ENCODE peak calls at places on chromosomes 16 and 17, in four cellular contexts. One of them, this sample, is unnamed.

GRCh38 chr17:29788045-29788444 is 142.0 kb downstream of the SSH2 start:
- DNase-seq in HCT116: no peak
- DNase-seq in HepG2: no peak
- DNase-seq in K562: no peak
- DNase-seq in this sample: no peak

GRCh38 chr16:89455692-89456091 is 34.7 kb downstream of the ANKRD11 start:
- DNase-seq in HCT116: no peak
- DNase-seq in HepG2: no peak
- DNase-seq in K562: no peak
- DNase-seq in this sample: no peak

GRCh38 chr17:42518755-42519545 is 17.1 kb upstream of the NAGLU start:
- DNase-seq in HCT116: no peak
- DNase-seq in HepG2: peak
- DNase-seq in K562: peak
- DNase-seq in this sample: no peak

GRCh38 chr17:63991611-63992010 is 6.5 kb upstream of the PRR29 start:
- DNase-seq in HCT116: no peak
- DNase-seq in HepG2: no peak
- DNase-seq in K562: no peak
- DNase-seq in this sample: no peak

GRCh38 chr16:72821551-72821950 is 226.4 kb downstream of the ZFHX3 start:
- DNase-seq in HCT116: no peak
- DNase-seq in HepG2: no peak
- DNase-seq in K562: no peak
- DNase-seq in this sample: no peak

GRCh38 chr17:66165537-66166123 is 26.3 kb downstream of the CEP112 start:
- DNase-seq in HCT116: peak
- DNase-seq in HepG2: peak
- DNase-seq in K562: peak
- DNase-seq in this sample: peak

GRCh38 chr16:78842950-78843349 is 743.5 kb downstream of the WWOX start:
- DNase-seq in HCT116: no peak
- DNase-seq in HepG2: no peak
- DNase-seq in K562: no peak
- DNase-seq in this sample: no peak

GRCh38 chr16:78311831-78312230 is 212.4 kb downstream of the WWOX start:
- DNase-seq in HCT116: no peak
- DNase-seq in HepG2: no peak
- DNase-seq in K562: no peak
- DNase-seq in this sample: no peak

GRCh38 chr17:37043201-37043600 is 94.4 kb downstream of the AATF start:
- DNase-seq in HCT116: no peak
- DNase-seq in HepG2: peak
- DNase-seq in K562: no peak
- DNase-seq in this sample: no peak

GRCh38 chr17:67528751-67529436 is 151.8 kb downstream of the PITPNC1 start:
- DNase-seq in HCT116: peak
- DNase-seq in HepG2: peak
- DNase-seq in K562: no peak
- DNase-seq in this sample: peak

GRCh38 chr16:89633064-89633631 is 19.7 kb downstream of the DPEP1 start:
- DNase-seq in HCT116: peak
- DNase-seq in HepG2: no peak
- DNase-seq in K562: no peak
- DNase-seq in this sample: no peak

GRCh38 chr17:7323731-7324437 is 5.3 kb downstream of the NEURL4 start:
- DNase-seq in HCT116: no peak
- DNase-seq in HepG2: no peak
- DNase-seq in K562: peak
- DNase-seq in this sample: no peak

GRCh38 chr17:44487170-44487569 is 16.0 kb downstream of the GPATCH8 start:
- DNase-seq in HCT116: no peak
- DNase-seq in HepG2: no peak
- DNase-seq in K562: no peak
- DNase-seq in this sample: no peak

GRCh38 chr16:72066747-72067146 is 3.7 kb downstream of the HPR start:
- DNase-seq in HCT116: peak
- DNase-seq in HepG2: peak
- DNase-seq in K562: peak
- DNase-seq in this sample: peak

GRCh38 chr16:80656731-80657150 is 115.9 kb downstream of the DYNLRB2 start:
- DNase-seq in HCT116: no peak
- DNase-seq in HepG2: no peak
- DNase-seq in K562: no peak
- DNase-seq in this sample: no peak

GRCh38 chr17:81076097-81076754 is 41.3 kb downstream of the BAIAP2 start:
- DNase-seq in HCT116: no peak
- DNase-seq in HepG2: no peak
- DNase-seq in K562: no peak
- DNase-seq in this sample: no peak

GRCh38 chr17:60087882-60088669 is 9.4 kb upstream of the HEATR6 start:
- DNase-seq in HCT116: no peak
- DNase-seq in HepG2: peak
- DNase-seq in K562: no peak
- DNase-seq in this sample: no peak

GRCh38 chr17:44110823-44111633 is 12.4 kb downstream of the HDAC5 start:
- DNase-seq in HCT116: no peak
- DNase-seq in HepG2: peak
- DNase-seq in K562: peak
- DNase-seq in this sample: no peak

GRCh38 chr16:70737377-70738082 is 51.7 kb upstream of the MTSS2 start:
- DNase-seq in HCT116: no peak
- DNase-seq in HepG2: no peak
- DNase-seq in K562: no peak
- DNase-seq in this sample: no peak

GRCh38 chr16:66004706-66005105 is 361.8 kb upstream of the CDH5 start:
- DNase-seq in HCT116: no peak
- DNase-seq in HepG2: no peak
- DNase-seq in K562: no peak
- DNase-seq in this sample: no peak

GRCh38 chr16:23185661-23186060 is 3.1 kb downstream of the SCNN1G start:
- DNase-seq in HCT116: no peak
- DNase-seq in HepG2: no peak
- DNase-seq in K562: no peak
- DNase-seq in this sample: no peak

GRCh38 chr17:63848834-63849689 is 6.6 kb upstream of the SMARCD2 start:
- DNase-seq in HCT116: peak
- DNase-seq in HepG2: peak
- DNase-seq in K562: peak
- DNase-seq in this sample: peak

GRCh38 chr17:32596666-32597065 is 109.9 kb downstream of the CDK5R1 start:
- DNase-seq in HCT116: no peak
- DNase-seq in HepG2: no peak
- DNase-seq in K562: no peak
- DNase-seq in this sample: no peak

GRCh38 chr17:78777886-78778285 is 4.2 kb downstream of the CYTH1 start:
- DNase-seq in HCT116: no peak
- DNase-seq in HepG2: no peak
- DNase-seq in K562: no peak
- DNase-seq in this sample: no peak

GRCh38 chr17:68794636-68795503 is 160.3 kb downstream of the ABCA8 start:
- DNase-seq in HCT116: no peak
- DNase-seq in HepG2: peak
- DNase-seq in K562: no peak
- DNase-seq in this sample: no peak

GRCh38 chr17:82443465-82444283 is 6.9 kb downstream of the CYBC1 start:
- DNase-seq in HCT116: no peak
- DNase-seq in HepG2: no peak
- DNase-seq in K562: no peak
- DNase-seq in this sample: no peak

GRCh38 chr17:63963123-63963522 is 9.6 kb downstream of the SCN4A start:
- DNase-seq in HCT116: no peak
- DNase-seq in HepG2: no peak
- DNase-seq in K562: no peak
- DNase-seq in this sample: no peak

GRCh38 chr16:67664871-67665270 is 1.7 kb downstream of the ENKD1 start:
- DNase-seq in HCT116: no peak
- DNase-seq in HepG2: no peak
- DNase-seq in K562: no peak
- DNase-seq in this sample: no peak

GRCh38 chr16:67663877-67664222 is 2.7 kb downstream of the ENKD1 start:
- DNase-seq in HCT116: no peak
- DNase-seq in HepG2: no peak
- DNase-seq in K562: no peak
- DNase-seq in this sample: no peak

GRCh38 chr16:67665598-67665997 is 952 bp downstream of the ENKD1 start:
- DNase-seq in HCT116: no peak
- DNase-seq in HepG2: no peak
- DNase-seq in K562: no peak
- DNase-seq in this sample: no peak

GRCh38 chr16:67663151-67663876 is 2.6 kb downstream of the PARD6A start:
- DNase-seq in HCT116: peak
- DNase-seq in HepG2: no peak
- DNase-seq in K562: no peak
- DNase-seq in this sample: no peak

DNA sequence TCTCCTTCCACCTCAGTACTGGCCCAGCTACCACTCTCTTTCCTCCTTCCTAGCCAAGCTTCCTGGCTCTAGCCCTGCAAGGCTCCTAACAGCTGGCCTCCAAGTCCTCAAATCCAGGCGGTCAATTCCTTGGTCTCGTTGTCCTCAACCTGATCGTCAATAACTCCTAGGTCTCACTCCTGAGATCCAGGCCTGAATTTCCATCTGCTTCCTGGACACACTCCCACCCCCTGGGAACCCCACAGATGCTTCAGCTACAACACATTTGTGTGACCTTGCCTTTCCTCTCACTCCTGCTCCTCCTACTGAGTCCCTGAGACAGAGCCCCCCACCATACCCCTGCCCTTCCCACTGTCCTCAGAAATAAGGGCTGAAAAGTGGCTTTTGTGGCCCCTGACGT is 2.3 kb downstream of the ENKD1 start:
- DNase-seq in HCT116: no peak
- DNase-seq in HepG2: no peak
- DNase-seq in K562: no peak
- DNase-seq in this sample: no peak
- TF ChIP-seq TCF7L2 in HCT116: no peak
- TF ChIP-seq TCF7L2 in HepG2: no peak
- TF ChIP-seq TCF7L2 in K562: no peak
- TF ChIP-seq TCF7L2 in this sample: no peak

DNA sequence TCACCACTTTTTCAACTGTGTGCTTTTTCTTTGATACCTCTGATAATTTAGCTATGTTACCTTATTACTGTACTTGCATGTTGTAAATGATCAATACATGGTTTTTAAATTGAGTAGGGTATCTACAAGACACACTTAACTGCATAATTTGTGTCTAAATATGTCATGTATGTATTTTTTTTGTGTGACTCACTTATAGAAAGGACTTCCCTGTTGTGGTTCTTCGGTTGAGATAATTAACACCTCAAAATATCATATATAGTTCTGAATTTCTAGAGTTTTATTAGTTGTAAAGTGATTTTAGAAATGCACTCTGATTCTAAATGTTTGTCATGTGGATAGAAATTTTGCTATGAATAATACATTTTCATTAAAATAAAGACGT is 14.5 kb upstream of the KRT222 start:
- DNase-seq in HCT116: no peak
- DNase-seq in HepG2: no peak
- DNase-seq in K562: no peak
- DNase-seq in this sample: no peak
- TF ChIP-seq TCF7L2 in HCT116: no peak
- TF ChIP-seq TCF7L2 in HepG2: no peak
- TF ChIP-seq TCF7L2 in K562: no peak
- TF ChIP-seq TCF7L2 in this sample: no peak

DNA sequence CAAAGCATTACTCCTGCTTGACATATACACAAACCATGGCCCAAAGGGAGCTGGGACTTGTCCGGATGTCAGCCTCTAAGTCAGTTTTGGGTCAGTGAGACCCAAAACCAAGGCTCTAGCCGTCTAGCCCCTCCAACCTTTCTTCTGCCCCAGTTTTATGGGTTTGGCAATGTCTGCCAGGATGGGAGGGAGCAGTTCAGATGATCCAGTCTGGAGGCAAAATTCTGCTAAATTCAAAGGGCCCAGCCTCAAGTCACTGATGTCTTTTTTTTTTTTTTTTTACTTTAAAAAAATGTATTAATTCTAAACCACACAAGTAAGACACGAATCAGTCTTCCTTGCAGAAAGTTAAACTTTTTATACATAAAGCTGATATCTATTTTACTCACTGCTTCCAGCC is 8.6 kb downstream of the NLRC5 start:
- DNase-seq in HCT116: no peak
- DNase-seq in HepG2: no peak
- DNase-seq in K562: no peak
- DNase-seq in this sample: no peak
- TF ChIP-seq TCF7L2 in HCT116: no peak
- TF ChIP-seq TCF7L2 in HepG2: no peak
- TF ChIP-seq TCF7L2 in K562: no peak
- TF ChIP-seq TCF7L2 in this sample: no peak

GRCh38 chr16:12626411-12626810 is 177.3 kb downstream of the CPPED1 start:
- DNase-seq in HCT116: no peak
- DNase-seq in HepG2: no peak
- DNase-seq in K562: no peak
- DNase-seq in this sample: no peak
- TF ChIP-seq TCF7L2 in HCT116: no peak
- TF ChIP-seq TCF7L2 in HepG2: no peak
- TF ChIP-seq TCF7L2 in K562: no peak
- TF ChIP-seq TCF7L2 in this sample: no peak

DNA sequence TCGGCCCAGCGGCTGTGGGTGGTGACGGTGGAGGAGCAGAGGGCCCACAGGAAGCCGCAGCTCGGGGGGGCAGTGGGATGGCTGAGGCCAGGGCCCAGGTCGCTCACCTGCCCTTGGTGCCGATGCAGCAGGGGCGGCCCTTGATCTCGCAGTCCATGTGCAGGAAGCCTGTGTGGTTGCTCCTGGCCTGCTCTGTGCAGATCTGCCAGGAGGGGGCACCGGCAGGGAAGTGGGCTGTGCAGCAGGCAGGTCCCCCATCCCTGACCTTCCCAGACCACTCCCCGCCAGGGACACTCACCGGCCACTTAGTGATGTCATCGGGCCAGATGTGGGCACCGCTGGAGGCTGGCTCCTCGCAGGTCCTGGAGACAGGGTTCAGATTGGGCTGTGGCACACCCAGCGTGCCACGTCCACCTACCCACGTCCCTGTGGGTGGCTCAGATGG is 6.2 kb downstream of the AANAT start:
- DNase-seq in HCT116: no peak
- DNase-seq in HepG2: no peak
- DNase-seq in K562: peak
- DNase-seq in this sample: no peak
- TF ChIP-seq TCF7L2 in HCT116: no peak
- TF ChIP-seq TCF7L2 in HepG2: no peak
- TF ChIP-seq TCF7L2 in K562: no peak
- TF ChIP-seq TCF7L2 in this sample: no peak

GRCh38 chr17:17171186-17171585 is 34.9 kb downstream of the PLD6 start:
- DNase-seq in HCT116: no peak
- DNase-seq in HepG2: no peak
- DNase-seq in K562: no peak
- DNase-seq in this sample: no peak
- TF ChIP-seq TCF7L2 in HCT116: no peak
- TF ChIP-seq TCF7L2 in HepG2: no peak
- TF ChIP-seq TCF7L2 in K562: no peak
- TF ChIP-seq TCF7L2 in this sample: no peak

GRCh38 chr16:87808108-87808507 is 42.3 kb upstream of the KLHDC4 start:
- DNase-seq in HCT116: no peak
- DNase-seq in HepG2: no peak
- DNase-seq in K562: no peak
- DNase-seq in this sample: no peak
- TF ChIP-seq TCF7L2 in HCT116: no peak
- TF ChIP-seq TCF7L2 in HepG2: no peak
- TF ChIP-seq TCF7L2 in K562: no peak
- TF ChIP-seq TCF7L2 in this sample: no peak

GRCh38 chr16:15608398-15609285 is 34.3 kb downstream of the MARF1 start:
- DNase-seq in HCT116: no peak
- DNase-seq in HepG2: peak
- DNase-seq in K562: no peak
- DNase-seq in this sample: no peak
- TF ChIP-seq TCF7L2 in HCT116: no peak
- TF ChIP-seq TCF7L2 in HepG2: no peak
- TF ChIP-seq TCF7L2 in K562: no peak
- TF ChIP-seq TCF7L2 in this sample: no peak